ENCODE peak calls at places on chromosomes 13 and 19, in six cellular contexts. N, O, D, L, R and Y are unnamed samples.

GRCh38 chr19:30733826-30734550 is 361.8 kb downstream of the ZNF536 start:
- DNase-seq in L (no peak), R (no peak), N (no peak), O (no peak), D (no peak), Y (no peak)

GRCh38 chr19:1852294-1852646 is 4.0 kb upstream of the REXO1 start:
- DNase-seq in N (no peak), R (no peak), D (no peak), L (no peak), O (no peak), Y (no peak)

GRCh38 chr13:50410921-50411712 is 395.9 kb downstream of the KCNRG start:
- DNase-seq in N (peak), D (no peak), R (no peak), O (no peak), L (peak), Y (no peak)

GRCh38 chr19:43618921-43619261 is 538 bp downstream of the ZNF428 start:
- DNase-seq in L (no peak), O (peak), R (peak), N (no peak), D (no peak), Y (peak)

GRCh38 chr13:100608906-100609305 is 20.3 kb upstream of the GGACT start:
- DNase-seq in O (no peak), N (peak), D (no peak), R (peak), L (no peak), Y (no peak)

GRCh38 chr19:5042556-5042955 is 73.6 kb downstream of the KDM4B start:
- DNase-seq in R (no peak), O (no peak), D (no peak), L (no peak), N (no peak), Y (no peak)

GRCh38 chr13:51841732-51842131 is 3.2 kb downstream of the TMEM272 start:
- DNase-seq in D (no peak), R (no peak), N (no peak), L (no peak), O (no peak), Y (no peak)

GRCh38 chr13:99847318-99847750 is 124.2 kb downstream of the ZIC5 start:
- DNase-seq in D (no peak), N (no peak), O (no peak), L (no peak), R (no peak), Y (no peak)

GRCh38 chr19:50315773-50316448 is 13.3 kb downstream of the KCNC3 start:
- DNase-seq in R (no peak), O (no peak), L (peak), N (no peak), D (no peak), Y (no peak)

GRCh38 chr19:4337906-4338440 is 654 bp downstream of the STAP2 start:
- DNase-seq in L (no peak), R (peak), N (peak), D (no peak), O (no peak), Y (peak)

GRCh38 chr19:49362926-49363264 is 679 bp upstream of the TEAD2 start:
- DNase-seq in D (peak), O (peak), L (no peak), R (peak), N (peak), Y (no peak)

GRCh38 chr13:86155756-86156155 is 356.5 kb upstream of the SLITRK6 start:
- DNase-seq in O (no peak), R (no peak), N (no peak), L (no peak), D (no peak), Y (no peak)

GRCh38 chr19:49343127-49343526 is 7.9 kb downstream of the CD37 start:
- DNase-seq in L (no peak), O (no peak), N (no peak), R (no peak), D (no peak), Y (peak)

GRCh38 chr13:89568276-89568675 is 1779.2 kb upstream of the MIR17HG start:
- DNase-seq in D (no peak), O (no peak), N (peak), R (no peak), L (no peak), Y (no peak)

GRCh38 chr19:19447536-19448237 is 42.2 kb downstream of the GATAD2A start:
- DNase-seq in R (no peak), D (no peak), N (no peak), L (no peak), O (no peak), Y (no peak)

GRCh38 chr13:32537580-32538233 is 888 bp downstream of the N4BP2L2 start:
- DNase-seq in D (peak), R (peak), N (peak), L (no peak), O (no peak), Y (peak)

GRCh38 chr19:7505682-7506384 is 10.1 kb upstream of the ZNF358 start:
- DNase-seq in D (no peak), N (no peak), L (no peak), O (peak), R (no peak), Y (no peak)

GRCh38 chr13:43787998-43788397 is 1.2 kb upstream of the ENOX1 start:
- DNase-seq in O (peak), L (peak), R (no peak), N (peak), D (no peak), Y (no peak)

GRCh38 chr13:32267836-32268439 is 47.2 kb downstream of the ZAR1L start:
- DNase-seq in D (no peak), R (peak), O (peak), L (no peak), N (no peak), Y (peak)

DNA sequence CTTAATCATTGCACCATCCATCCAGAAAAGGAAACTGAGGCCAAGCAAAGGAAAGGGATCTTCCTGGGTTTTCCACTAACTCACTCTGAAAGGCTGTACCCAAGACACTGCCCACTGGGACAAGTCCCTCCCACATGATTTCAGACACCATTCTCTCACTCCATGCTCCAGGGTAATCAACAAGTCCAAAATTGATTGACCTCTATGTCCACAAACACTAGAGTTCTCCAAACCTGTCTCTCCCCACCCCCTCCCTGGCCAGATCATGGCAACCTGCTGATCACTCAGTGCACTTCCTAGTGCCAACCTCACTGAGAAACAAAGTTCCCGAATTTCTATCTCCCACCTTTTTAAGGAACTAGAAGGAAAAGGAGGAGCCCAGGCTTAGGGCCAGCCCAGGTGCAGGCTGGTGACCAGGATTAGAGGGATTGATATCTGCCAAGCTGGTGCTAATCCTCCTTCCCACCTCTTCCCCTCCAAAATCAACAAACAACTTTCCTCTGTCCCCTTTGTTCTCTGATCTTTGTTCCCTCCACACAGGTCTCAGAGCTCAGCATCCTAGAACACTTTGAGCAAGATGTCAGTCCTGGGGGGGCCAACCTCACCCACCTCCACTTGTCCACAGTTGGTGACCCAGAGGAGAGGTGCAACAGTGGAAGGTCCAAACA is 2.4 kb upstream of the CYP2A13 start:
- DNase-seq in N (no peak), O (no peak), D (no peak), L (no peak), R (no peak), Y (no peak)
- TF ChIP-seq CTCF in N (no peak), O (no peak), D (no peak), L (no peak), R (no peak), Y (no peak)

DNA sequence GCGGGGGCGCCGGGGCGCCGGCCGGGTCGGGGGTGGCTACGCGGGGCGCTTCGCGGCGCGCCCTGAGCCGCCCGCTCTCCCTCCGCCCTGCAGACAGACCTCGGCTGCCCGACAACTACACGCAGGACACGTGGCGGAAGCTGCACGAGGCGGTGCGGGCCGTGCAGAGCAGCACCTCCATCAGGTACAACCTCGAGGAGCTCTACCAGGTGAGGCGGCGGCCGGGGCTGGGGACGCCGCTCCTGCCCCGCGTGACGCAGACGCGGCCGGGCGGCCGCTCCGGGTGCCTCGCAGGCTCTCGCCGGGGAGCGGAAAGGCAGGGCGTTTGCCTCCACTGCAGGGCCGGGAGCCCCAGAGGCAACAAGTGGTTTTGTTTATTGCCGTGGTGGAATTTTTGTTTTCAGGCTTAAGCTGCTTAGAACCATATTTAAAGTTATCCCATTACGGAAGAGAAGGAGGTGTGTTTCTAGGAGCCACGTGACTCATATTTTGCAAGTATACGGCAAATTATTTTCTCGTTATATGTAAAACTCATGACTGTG is 538 bp downstream of the CUL4A start:
- DNase-seq in R (peak), O (peak), D (peak), L (peak), N (peak), Y (peak)
- TF ChIP-seq CTCF in R (no peak), O (no peak), D (no peak), L (peak), N (no peak), Y (peak)

GRCh38 chr19:40827386-40828247 is 22.6 kb downstream of the CYP2A6 start:
- DNase-seq in N (no peak), O (no peak), R (no peak), L (no peak), D (no peak), Y (no peak)
- TF ChIP-seq CTCF in N (no peak), O (no peak), R (no peak), L (no peak), D (no peak), Y (no peak)

DNA sequence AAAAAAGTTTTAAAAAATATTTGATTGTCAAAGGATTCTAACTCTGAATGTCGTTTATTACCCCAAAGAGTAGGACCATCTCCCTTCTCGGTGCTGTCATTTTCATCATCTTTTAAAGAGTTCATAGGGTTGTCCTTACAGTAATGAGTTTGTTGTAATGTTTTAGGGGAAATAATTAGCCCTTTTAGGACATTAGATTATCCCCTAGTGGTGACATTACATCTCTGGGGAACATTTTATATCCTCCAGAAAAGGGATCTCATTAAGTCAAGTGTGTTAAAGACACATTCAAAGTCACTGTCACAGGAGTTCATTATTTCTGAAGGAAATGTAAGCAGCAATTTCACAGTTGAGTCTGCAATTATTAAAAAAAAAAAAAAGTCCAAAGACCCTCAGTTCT is 99.3 kb upstream of the GJB6 start:
- DNase-seq in O (no peak), N (no peak), R (no peak), D (no peak), L (no peak), Y (no peak)
- TF ChIP-seq CTCF in O (peak), N (no peak), R (no peak), D (no peak), L (peak), Y (no peak)

DNA sequence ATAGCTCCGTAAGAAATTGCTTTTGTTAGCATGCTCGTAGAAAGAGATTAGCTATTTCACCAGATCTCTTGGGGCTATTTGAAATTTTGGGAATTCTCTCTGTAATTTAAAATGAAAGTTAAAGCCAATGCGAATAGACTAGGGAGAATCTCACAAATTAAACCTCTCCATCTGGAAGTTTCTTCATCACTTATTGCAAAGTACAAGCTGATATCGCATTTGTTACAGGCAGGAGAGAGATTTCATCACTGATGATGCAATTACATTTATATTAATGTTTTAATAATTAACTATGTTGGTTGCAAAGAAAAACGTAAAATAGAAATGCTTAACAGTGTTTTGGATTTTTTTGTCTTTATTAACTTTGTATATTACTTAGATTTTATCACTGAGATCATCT is 12.9 kb upstream of the DACH1 start:
- DNase-seq in L (no peak), N (no peak), R (no peak), D (no peak), O (no peak), Y (no peak)
- TF ChIP-seq CTCF in L (no peak), N (no peak), R (no peak), D (no peak), O (no peak), Y (no peak)

GRCh38 chr13:48731957-48732569 is 78.3 kb downstream of the CYSLTR2 start:
- DNase-seq in R (peak), O (peak), D (peak), N (no peak), L (no peak), Y (peak)
- TF ChIP-seq CTCF in R (peak), O (peak), D (peak), N (peak), L (peak), Y (peak)